ENCODE peak calls at places on chromosome 21, in seven cellular contexts. W, Y, R, K, S, Z and J are unnamed samples.
A peak's percentile ranks its signal among the peaks of the same experiment; 100 is the strongest.

GRCh38 chr21:35711213-35711612 is 349.1 kb downstream of the SETD4 start:
- DNase-seq in W (no peak), Y (no peak), R (no peak), K (no peak), S (no peak), Z (no peak), J (no peak)

GRCh38 chr21:15775981-15776380 is 46.2 kb downstream of the USP25 start:
- DNase-seq in W (no peak), Y (peak; percentile 89), R (no peak), K (no peak), S (no peak), Z (no peak), J (peak; percentile 84)

GRCh38 chr21:35113064-35113463 is 64.0 kb upstream of the RUNX1 start:
- DNase-seq in W (no peak), Y (peak; percentile 89), R (no peak), K (no peak), S (no peak), Z (no peak), J (peak; percentile 41)

GRCh38 chr21:31604591-31605190 is 54.8 kb upstream of the SOD1 start:
- DNase-seq in W (peak; percentile 74), Y (peak; percentile 54), R (peak; percentile 76), K (peak; percentile 79), S (peak; percentile 61), Z (peak; percentile 93), J (peak; percentile 64)

GRCh38 chr21:31117046-31117916 is 79.0 kb upstream of the KRTAP19-8 start:
- DNase-seq in W (no peak), Y (peak; percentile 86), R (peak; percentile 78), K (no peak), S (no peak), Z (peak; percentile 82), J (peak; percentile 80)

GRCh38 chr21:33864150-33864549 is 51.5 kb downstream of the ATP5PO start:
- DNase-seq in W (no peak), Y (no peak), R (no peak), K (no peak), S (no peak), Z (no peak), J (no peak)

GRCh38 chr21:43331962-43332458 is 94.9 kb downstream of the SIK1 start:
- DNase-seq in W (no peak), Y (peak; percentile 99), R (no peak), K (no peak), S (no peak), Z (peak; percentile 41), J (peak; percentile 98)

GRCh38 chr21:39867198-39867650 is at the start of gene PCP4:
- DNase-seq in W (peak; percentile 82), Y (no peak), R (peak; percentile 92), K (peak; percentile 93), S (peak; percentile 93), Z (peak; percentile 83), J (no peak)

GRCh38 chr21:37324558-37324957 is 42.0 kb upstream of the DYRK1A start:
- DNase-seq in W (no peak), Y (no peak), R (no peak), K (no peak), S (no peak), Z (no peak), J (no peak)

GRCh38 chr21:27511241-27511640 is 544.4 kb upstream of the ADAMTS5 start:
- DNase-seq in W (no peak), Y (no peak), R (peak; percentile 3), K (no peak), S (no peak), Z (peak; percentile 76), J (no peak)

GRCh38 chr21:16082038-16082816 is 352.4 kb downstream of the USP25 start:
- DNase-seq in W (no peak), Y (peak; percentile 22), R (no peak), K (no peak), S (no peak), Z (peak; percentile 68), J (peak; percentile 28)

GRCh38 chr21:35528109-35529042 is 479.3 kb upstream of the RUNX1 start:
- DNase-seq in W (no peak), Y (peak; percentile 20), R (no peak), K (no peak), S (no peak), Z (no peak), J (no peak)

GRCh38 chr21:36124395-36124794 is 10.5 kb upstream of the CBR3 start:
- DNase-seq in W (no peak), Y (no peak), R (no peak), K (no peak), S (no peak), Z (no peak), J (no peak)

GRCh38 chr21:31284797-31285397 is 59.2 kb downstream of the TIAM1 start:
- DNase-seq in W (no peak), Y (peak; percentile 37), R (peak; percentile 51), K (no peak), S (no peak), Z (no peak), J (peak; percentile 34)

DNA sequence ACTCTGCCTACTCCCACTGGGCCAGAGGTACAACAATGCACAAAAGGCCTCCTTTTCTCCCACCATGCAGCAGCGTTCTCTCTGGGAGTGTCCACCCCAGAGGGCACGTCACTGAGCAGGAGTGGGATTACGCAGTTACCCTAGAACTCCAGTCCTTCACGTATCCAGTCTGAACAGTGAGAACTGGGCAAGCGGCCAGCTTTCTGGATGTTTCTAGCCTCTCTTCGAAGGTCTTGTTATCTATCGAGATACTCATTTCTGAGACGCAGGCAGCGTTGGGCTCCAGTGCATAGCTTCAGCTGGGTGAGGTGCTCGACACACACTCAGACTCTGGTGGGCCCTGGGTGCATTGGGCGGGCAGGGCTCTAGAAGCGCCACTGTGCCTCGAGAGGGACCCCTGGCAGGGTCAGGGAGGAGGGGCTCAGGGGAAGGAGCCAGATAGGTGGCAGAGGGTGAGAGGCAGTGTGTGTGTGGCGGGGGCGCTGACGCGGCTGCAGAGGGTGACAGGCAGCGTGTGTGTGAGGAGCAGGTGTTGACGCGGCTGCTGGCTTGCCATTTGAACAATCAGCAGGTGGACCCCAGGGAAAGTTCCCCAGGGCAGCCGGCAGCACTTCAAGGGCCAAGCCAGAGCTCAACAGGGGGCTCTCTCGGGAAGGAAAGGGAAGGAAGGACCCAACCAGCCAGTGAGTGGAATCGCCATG is 27.9 kb downstream of the PRDM15 start:
- DNase-seq in W (no peak), Y (no peak), R (no peak), K (no peak), S (no peak), Z (no peak), J (no peak)
- H3K9ac ChIP-seq in W (no peak overlapping the region), Y (no peak overlapping the region), R (no peak overlapping the region), K (no peak overlapping the region), S (no peak overlapping the region), Z (no peak overlapping the region), J (no peak overlapping the region)

DNA sequence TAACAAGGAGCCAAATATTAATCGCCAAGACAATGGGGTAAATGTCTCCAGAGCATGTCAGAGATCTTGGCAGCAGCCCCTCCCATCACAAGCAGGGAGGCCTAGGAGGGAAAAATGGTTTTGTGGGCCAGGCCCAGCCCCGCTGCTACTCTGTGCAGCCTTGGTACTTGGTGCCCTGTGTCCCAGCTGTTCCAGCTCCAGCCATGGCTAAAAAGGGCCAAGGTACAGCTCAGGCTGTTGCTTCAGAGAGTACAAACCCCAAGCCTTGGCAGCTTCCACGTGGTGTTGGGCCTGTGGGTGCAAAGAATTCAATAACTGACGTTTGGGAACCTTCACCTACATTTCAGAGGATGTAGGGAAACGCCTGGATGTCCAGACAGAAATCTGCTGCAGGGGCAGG is 10.4 kb downstream of the UBE2G2 start:
- DNase-seq in W (no peak), Y (no peak), R (no peak), K (no peak), S (no peak), Z (no peak), J (no peak)
- H2BK5ac ChIP-seq in W (no peak overlapping the region), Y (no peak overlapping the region), R (no peak overlapping the region), K (no peak overlapping the region), S (no peak overlapping the region), Z (no peak overlapping the region), J (no peak overlapping the region)

GRCh38 chr21:18951291-18952038 is 547.9 kb upstream of the TMPRSS15 start:
- DNase-seq in W (peak; percentile 51), Y (no peak), R (peak; percentile 85), K (peak; percentile 55), S (peak; percentile 62), Z (peak; percentile 7), J (peak; percentile 15)
- H3K4ac ChIP-seq in W (no peak overlapping the region), Y (no peak overlapping the region), R (no peak overlapping the region), K (no peak overlapping the region), S (no peak overlapping the region), Z (no peak overlapping the region), J (no peak overlapping the region)

DNA sequence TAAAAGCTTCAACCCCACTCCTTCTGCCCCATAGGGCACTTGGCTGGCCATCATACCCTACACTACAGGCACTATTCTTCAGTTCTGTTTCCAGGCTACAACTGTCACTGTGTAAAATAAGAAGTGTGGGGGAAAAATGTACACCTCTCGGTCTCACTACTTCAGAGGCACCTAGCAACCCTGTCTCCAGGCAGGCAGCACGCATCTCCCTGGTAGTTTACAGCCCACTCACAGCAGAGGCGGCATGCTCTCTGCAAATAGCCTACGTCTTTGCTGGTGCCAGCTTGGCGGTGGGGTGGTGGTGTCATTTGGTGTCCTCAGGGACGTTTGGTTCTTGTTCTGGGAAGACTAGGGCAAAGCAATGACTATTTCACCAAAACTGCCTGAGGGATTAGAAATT is 48.2 kb upstream of the BTG3 start:
- DNase-seq in W (no peak), Y (no peak), R (no peak), K (no peak), S (no peak), Z (no peak), J (no peak)
- H3K9ac ChIP-seq in W (no peak overlapping the region), Y (no peak overlapping the region), R (no peak overlapping the region), K (no peak overlapping the region), S (no peak overlapping the region), Z (no peak overlapping the region), J (no peak overlapping the region)

GRCh38 chr21:46064870-46065214 is 33.1 kb upstream of the COL6A2 start:
- DNase-seq in W (no peak), Y (no peak), R (no peak), K (no peak), S (peak; percentile 30), Z (no peak), J (no peak)

GRCh38 chr21:46061950-46062349 is 36.0 kb upstream of the COL6A2 start:
- DNase-seq in W (no peak), Y (no peak), R (no peak), K (no peak), S (no peak), Z (no peak), J (no peak)

GRCh38 chr21:46062471-46063211 is 35.3 kb upstream of the COL6A2 start:
- DNase-seq in W (no peak), Y (no peak), R (no peak), K (peak; percentile 7), S (no peak), Z (no peak), J (no peak)

GRCh38 chr21:46063734-46064680 is 33.9 kb upstream of the COL6A2 start:
- DNase-seq in W (no peak), Y (no peak), R (no peak), K (no peak), S (peak; percentile 17), Z (no peak), J (no peak)

DNA sequence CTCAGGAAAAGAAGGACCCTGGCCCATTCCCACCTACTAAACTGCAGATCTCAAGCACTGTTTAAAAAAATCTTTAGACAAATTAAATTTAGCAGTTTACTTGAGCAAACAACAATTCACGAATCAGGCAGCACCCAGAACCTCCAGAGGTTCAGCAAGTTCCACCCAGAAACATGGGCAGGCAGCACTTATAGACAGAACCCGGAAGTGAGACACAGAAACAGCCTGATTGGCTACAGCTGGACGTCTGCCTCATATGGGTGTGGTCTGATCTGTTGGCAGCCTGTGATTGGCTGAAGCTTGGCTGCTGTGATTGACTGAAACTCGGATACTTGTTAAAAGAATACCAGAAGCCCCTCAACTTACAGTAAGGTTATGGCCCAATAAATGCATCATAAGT is 34.7 kb upstream of the COL6A2 start:
- DNase-seq in W (no peak), Y (no peak), R (no peak), K (peak; percentile 19), S (no peak), Z (no peak), J (no peak)
- H2BK5ac ChIP-seq in W (no peak overlapping the region), Y (peak overlapping the region; percentile 99), R (no peak overlapping the region), K (no peak overlapping the region), S (no peak overlapping the region), Z (no peak overlapping the region), J (no peak overlapping the region)